ENCODE peak calls at places on chromosomes 11 and 22, in nine cellular contexts. One of them, this sample, is unnamed.

GRCh38 chr11:47688986-47689385 is 26.2 kb downstream of the AGBL2 start:
- DNase-seq in adrenal gland: no peak
- DNase-seq in sigmoid colon: no peak
- DNase-seq in stomach: no peak
- DNase-seq in GM12891: no peak
- DNase-seq in H54: no peak
- DNase-seq in breast epithelium: no peak
- DNase-seq in A549: no peak
- DNase-seq in transverse colon: peak
- DNase-seq in this sample: no peak

GRCh38 chr11:128716661-128717210 is 22.9 kb downstream of the FLI1 start:
- DNase-seq in GM12891: no peak
- DNase-seq in stomach: no peak
- DNase-seq in transverse colon: peak
- DNase-seq in A549: no peak
- DNase-seq in breast epithelium: no peak
- DNase-seq in H54: no peak
- DNase-seq in sigmoid colon: no peak
- DNase-seq in adrenal gland: no peak
- DNase-seq in this sample: no peak

GRCh38 chr11:34632105-34632780 is 11.3 kb downstream of the EHF start:
- DNase-seq in H54: peak
- DNase-seq in stomach: peak
- DNase-seq in adrenal gland: peak
- DNase-seq in sigmoid colon: no peak
- DNase-seq in GM12891: no peak
- DNase-seq in breast epithelium: peak
- DNase-seq in transverse colon: no peak
- DNase-seq in A549: no peak
- DNase-seq in this sample: no peak

GRCh38 chr11:17462940-17463339 is 13.7 kb downstream of the ABCC8 start:
- DNase-seq in GM12891: no peak
- DNase-seq in adrenal gland: no peak
- DNase-seq in transverse colon: no peak
- DNase-seq in sigmoid colon: no peak
- DNase-seq in A549: no peak
- DNase-seq in H54: no peak
- DNase-seq in stomach: no peak
- DNase-seq in breast epithelium: no peak
- DNase-seq in this sample: no peak

GRCh38 chr11:57071829-57072228 is 83.1 kb downstream of the OR5AK2 start:
- DNase-seq in GM12891: no peak
- DNase-seq in stomach: no peak
- DNase-seq in sigmoid colon: no peak
- DNase-seq in adrenal gland: no peak
- DNase-seq in A549: no peak
- DNase-seq in H54: no peak
- DNase-seq in transverse colon: no peak
- DNase-seq in breast epithelium: no peak
- DNase-seq in this sample: no peak

GRCh38 chr11:113474362-113475159 is 637 bp downstream of the DRD2 start:
- DNase-seq in transverse colon: peak
- DNase-seq in breast epithelium: peak
- DNase-seq in stomach: peak
- DNase-seq in adrenal gland: peak
- DNase-seq in GM12891: peak
- DNase-seq in A549: peak
- DNase-seq in H54: peak
- DNase-seq in sigmoid colon: no peak
- DNase-seq in this sample: no peak

GRCh38 chr11:95850137-95850536 is 59.8 kb downstream of the CEP57 start:
- DNase-seq in sigmoid colon: no peak
- DNase-seq in GM12891: no peak
- DNase-seq in breast epithelium: no peak
- DNase-seq in stomach: no peak
- DNase-seq in adrenal gland: no peak
- DNase-seq in transverse colon: no peak
- DNase-seq in H54: no peak
- DNase-seq in A549: no peak
- DNase-seq in this sample: no peak

GRCh38 chr11:1442163-1442562 is 44.4 kb downstream of the MOB2 start:
- DNase-seq in H54: peak
- DNase-seq in breast epithelium: no peak
- DNase-seq in adrenal gland: no peak
- DNase-seq in A549: peak
- DNase-seq in transverse colon: no peak
- DNase-seq in stomach: no peak
- DNase-seq in GM12891: no peak
- DNase-seq in sigmoid colon: no peak
- DNase-seq in this sample: no peak

GRCh38 chr11:119092880-119093665 is 8.4 kb downstream of the HMBS start:
- DNase-seq in sigmoid colon: peak
- DNase-seq in adrenal gland: no peak
- DNase-seq in A549: no peak
- DNase-seq in transverse colon: no peak
- DNase-seq in breast epithelium: peak
- DNase-seq in H54: no peak
- DNase-seq in stomach: peak
- DNase-seq in GM12891: no peak
- DNase-seq in this sample: no peak

GRCh38 chr11:111177037-111177988 is 68.2 kb upstream of the POU2AF2 start:
- DNase-seq in H54: no peak
- DNase-seq in stomach: no peak
- DNase-seq in GM12891: no peak
- DNase-seq in A549: no peak
- DNase-seq in adrenal gland: no peak
- DNase-seq in sigmoid colon: no peak
- DNase-seq in breast epithelium: no peak
- DNase-seq in transverse colon: no peak
- DNase-seq in this sample: no peak

GRCh38 chr11:87437844-87438223 is 400.1 kb downstream of the TMEM135 start:
- DNase-seq in sigmoid colon: no peak
- DNase-seq in H54: no peak
- DNase-seq in breast epithelium: no peak
- DNase-seq in adrenal gland: no peak
- DNase-seq in GM12891: no peak
- DNase-seq in A549: no peak
- DNase-seq in transverse colon: no peak
- DNase-seq in stomach: no peak
- DNase-seq in this sample: no peak

GRCh38 chr11:69013009-69013951 is at the start of gene MRGPRF:
- DNase-seq in H54: no peak
- DNase-seq in adrenal gland: peak
- DNase-seq in sigmoid colon: peak
- DNase-seq in stomach: peak
- DNase-seq in breast epithelium: peak
- DNase-seq in GM12891: no peak
- DNase-seq in A549: peak
- DNase-seq in transverse colon: peak
- DNase-seq in this sample: no peak

GRCh38 chr11:7251836-7252682 is at the start of gene SYT9:
- DNase-seq in stomach: peak
- DNase-seq in A549: peak
- DNase-seq in transverse colon: peak
- DNase-seq in H54: no peak
- DNase-seq in GM12891: peak
- DNase-seq in adrenal gland: peak
- DNase-seq in sigmoid colon: peak
- DNase-seq in breast epithelium: no peak
- DNase-seq in this sample: no peak

GRCh38 chr11:17803751-17804334 is 69.3 kb downstream of the KCNC1 start:
- DNase-seq in breast epithelium: no peak
- DNase-seq in adrenal gland: no peak
- DNase-seq in stomach: no peak
- DNase-seq in H54: no peak
- DNase-seq in GM12891: no peak
- DNase-seq in transverse colon: no peak
- DNase-seq in A549: no peak
- DNase-seq in sigmoid colon: no peak
- DNase-seq in this sample: no peak

GRCh38 chr22:39645532-39645931 is 75.0 kb downstream of the CACNA1I start:
- DNase-seq in breast epithelium: no peak
- DNase-seq in stomach: no peak
- DNase-seq in sigmoid colon: no peak
- DNase-seq in H54: no peak
- DNase-seq in adrenal gland: no peak
- DNase-seq in transverse colon: no peak
- DNase-seq in A549: no peak
- DNase-seq in GM12891: no peak
- DNase-seq in this sample: no peak

GRCh38 chr11:27998552-27998951 is 109.4 kb downstream of the KIF18A start:
- DNase-seq in A549: no peak
- DNase-seq in stomach: no peak
- DNase-seq in adrenal gland: no peak
- DNase-seq in transverse colon: no peak
- DNase-seq in breast epithelium: no peak
- DNase-seq in sigmoid colon: no peak
- DNase-seq in H54: no peak
- DNase-seq in GM12891: no peak
- DNase-seq in this sample: no peak

GRCh38 chr22:30386960-30387848 is at the start of gene RNF215:
- DNase-seq in GM12891: peak
- DNase-seq in A549: peak
- DNase-seq in adrenal gland: peak
- DNase-seq in H54: peak
- DNase-seq in sigmoid colon: peak
- DNase-seq in stomach: peak
- DNase-seq in transverse colon: peak
- DNase-seq in breast epithelium: peak
- DNase-seq in this sample: no peak
- TF ChIP-seq POLR2A in GM12891: no peak
- TF ChIP-seq POLR2A in A549: peak
- TF ChIP-seq POLR2A in adrenal gland: no peak
- TF ChIP-seq POLR2A in H54: peak
- TF ChIP-seq POLR2A in sigmoid colon: no peak
- TF ChIP-seq POLR2A in stomach: no peak
- TF ChIP-seq POLR2A in transverse colon: no peak
- TF ChIP-seq POLR2A in breast epithelium: no peak
- TF ChIP-seq POLR2A in this sample: no peak

GRCh38 chr22:23970816-23971482 is 3.3 kb downstream of the DDT start:
- DNase-seq in H54: no peak
- DNase-seq in transverse colon: no peak
- DNase-seq in GM12891: no peak
- DNase-seq in breast epithelium: no peak
- DNase-seq in A549: no peak
- DNase-seq in adrenal gland: no peak
- DNase-seq in stomach: no peak
- DNase-seq in sigmoid colon: peak
- DNase-seq in this sample: no peak
- TF ChIP-seq POLR2A in H54: no peak
- TF ChIP-seq POLR2A in transverse colon: no peak
- TF ChIP-seq POLR2A in GM12891: no peak
- TF ChIP-seq POLR2A in breast epithelium: no peak
- TF ChIP-seq POLR2A in A549: no peak
- TF ChIP-seq POLR2A in adrenal gland: no peak
- TF ChIP-seq POLR2A in stomach: no peak
- TF ChIP-seq POLR2A in sigmoid colon: no peak
- TF ChIP-seq POLR2A in this sample: no peak

GRCh38 chr11:130314749-130315285 is at the start of gene ZBTB44:
- DNase-seq in A549: peak
- DNase-seq in breast epithelium: peak
- DNase-seq in adrenal gland: peak
- DNase-seq in stomach: peak
- DNase-seq in GM12891: peak
- DNase-seq in transverse colon: peak
- DNase-seq in H54: peak
- DNase-seq in sigmoid colon: peak
- DNase-seq in this sample: peak
- TF ChIP-seq POLR2A in A549: peak
- TF ChIP-seq POLR2A in breast epithelium: no peak
- TF ChIP-seq POLR2A in adrenal gland: no peak
- TF ChIP-seq POLR2A in stomach: no peak
- TF ChIP-seq POLR2A in GM12891: peak
- TF ChIP-seq POLR2A in transverse colon: peak
- TF ChIP-seq POLR2A in H54: no peak
- TF ChIP-seq POLR2A in sigmoid colon: peak
- TF ChIP-seq POLR2A in this sample: peak

GRCh38 chr11:67448220-67448609 is 4.3 kb downstream of the GPR152 start:
- DNase-seq in breast epithelium: no peak
- DNase-seq in sigmoid colon: no peak
- DNase-seq in H54: no peak
- DNase-seq in adrenal gland: no peak
- DNase-seq in stomach: no peak
- DNase-seq in GM12891: no peak
- DNase-seq in transverse colon: no peak
- DNase-seq in A549: no peak
- DNase-seq in this sample: no peak

GRCh38 chr11:67441731-67442401 is 1.4 kb downstream of the CORO1B start:
- DNase-seq in sigmoid colon: no peak
- DNase-seq in A549: no peak
- DNase-seq in breast epithelium: no peak
- DNase-seq in stomach: no peak
- DNase-seq in H54: no peak
- DNase-seq in transverse colon: no peak
- DNase-seq in adrenal gland: no peak
- DNase-seq in GM12891: no peak
- DNase-seq in this sample: no peak

GRCh38 chr11:67442504-67443398 is 525 bp downstream of the CORO1B start:
- DNase-seq in A549: no peak
- DNase-seq in GM12891: no peak
- DNase-seq in breast epithelium: no peak
- DNase-seq in transverse colon: no peak
- DNase-seq in adrenal gland: no peak
- DNase-seq in stomach: no peak
- DNase-seq in H54: no peak
- DNase-seq in sigmoid colon: no peak
- DNase-seq in this sample: no peak

GRCh38 chr11:67449116-67449844 is 3.2 kb downstream of the GPR152 start:
- DNase-seq in A549: no peak
- DNase-seq in stomach: no peak
- DNase-seq in adrenal gland: no peak
- DNase-seq in H54: no peak
- DNase-seq in transverse colon: no peak
- DNase-seq in GM12891: no peak
- DNase-seq in sigmoid colon: no peak
- DNase-seq in breast epithelium: no peak
- DNase-seq in this sample: no peak

DNA sequence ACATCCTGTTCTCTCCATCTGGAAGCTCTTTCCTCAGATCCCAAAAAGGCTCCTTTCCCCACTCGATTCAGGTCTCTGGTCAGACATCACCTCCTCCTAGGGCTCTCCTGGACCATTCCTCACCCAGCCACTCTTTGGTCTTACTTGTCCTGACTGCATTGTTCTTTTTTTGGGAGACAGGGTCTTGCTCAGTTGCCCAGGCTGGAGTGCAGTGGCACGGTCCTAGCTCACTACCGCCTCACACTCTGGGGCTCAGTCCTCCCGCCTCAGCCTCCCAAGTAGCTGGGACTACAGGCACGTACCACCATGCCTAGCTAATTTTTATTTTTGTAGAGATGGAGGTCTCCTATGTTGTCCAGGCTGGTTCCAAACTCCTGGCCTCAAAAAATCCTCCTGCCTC is 2.2 kb upstream of the CORO1B start:
- DNase-seq in breast epithelium: no peak
- DNase-seq in adrenal gland: no peak
- DNase-seq in GM12891: no peak
- DNase-seq in sigmoid colon: no peak
- DNase-seq in transverse colon: no peak
- DNase-seq in H54: no peak
- DNase-seq in stomach: no peak
- DNase-seq in A549: no peak
- DNase-seq in this sample: no peak
- TF ChIP-seq POLR2A in breast epithelium: no peak
- TF ChIP-seq POLR2A in adrenal gland: no peak
- TF ChIP-seq POLR2A in GM12891: no peak
- TF ChIP-seq POLR2A in sigmoid colon: no peak
- TF ChIP-seq POLR2A in transverse colon: no peak
- TF ChIP-seq POLR2A in H54: no peak
- TF ChIP-seq POLR2A in stomach: no peak
- TF ChIP-seq POLR2A in A549: no peak
- TF ChIP-seq POLR2A in this sample: no peak

This sample was measured in esophagus squamous epithelium.